ENCODE peak calls at places on chromosomes 13 and 19, in seven cellular contexts. J is CD14-positive monocyte, R is foreskin fibroblast, A is tibial nerve, H is astrocyte of the spinal cord, S is epithelial cell of esophagus, V is stomach. D is an unnamed sample.

GRCh38 chr19:18294467-18294864 is 13.0 kb upstream of the JUND start:
- DNase-seq in J (peak; percentile 75), R (peak; percentile 59), A (no peak), H (no peak), S (peak; percentile 81), V (peak; percentile 66), D (peak; percentile 51)

GRCh38 chr19:29942404-29943261 is 594 bp downstream of the URI1 start:
- DNase-seq in J (no peak), R (peak; percentile 21), A (no peak), H (peak; percentile 25), S (peak; percentile 64), V (peak; percentile 71), D (peak; percentile 75)

GRCh38 chr13:98325724-98326123 is 148.7 kb upstream of the RNF113B start:
- DNase-seq in J (no peak), R (no peak), A (no peak), H (no peak), S (no peak), V (no peak), D (no peak)

GRCh38 chr19:40525234-40526051 is 51.2 kb upstream of the SHKBP1 start:
- DNase-seq in J (no peak), R (no peak), A (no peak), H (no peak), S (no peak), V (no peak), D (no peak)

GRCh38 chr19:52662631-52663030 is 24.5 kb upstream of the ZNF83 start:
- DNase-seq in J (no peak), R (peak; percentile 20), A (no peak), H (no peak), S (peak; percentile 87), V (no peak), D (no peak)

GRCh38 chr19:41945135-41945766 is 13.9 kb downstream of the RABAC1 start:
- DNase-seq in J (peak; percentile 62), R (no peak), A (no peak), H (no peak), S (no peak), V (peak; percentile 61), D (no peak)

GRCh38 chr19:41597600-41598041 is 21.7 kb downstream of the CEACAM21 start:
- DNase-seq in J (peak; percentile 74), R (peak; percentile 79), A (peak; percentile 61), H (peak; percentile 49), S (peak; percentile 72), V (peak; percentile 72), D (peak; percentile 75)

GRCh38 chr13:28636677-28637317 is 22.1 kb upstream of the POMP start:
- DNase-seq in J (peak; percentile 72), R (peak; percentile 88), A (no peak), H (peak; percentile 69), S (peak; percentile 76), V (peak; percentile 52), D (peak; percentile 53)

GRCh38 chr13:38824342-38824741 is 137.5 kb downstream of the FREM2 start:
- DNase-seq in J (no peak), R (no peak), A (no peak), H (no peak), S (peak; percentile 30), V (no peak), D (no peak)

GRCh38 chr13:44759723-44760360 is 183.7 kb upstream of the TSC22D1 start:
- DNase-seq in J (no peak), R (peak; percentile 27), A (no peak), H (peak; percentile 50), S (peak; percentile 83), V (peak; percentile 84), D (no peak)

GRCh38 chr19:48881741-48882657 is 9.8 kb downstream of the PPP1R15A start:
- DNase-seq in J (no peak), R (peak; percentile 65), A (no peak), H (no peak), S (peak; percentile 40), V (no peak), D (no peak)

GRCh38 chr13:90918551-90918950 is 428.9 kb upstream of the MIR17HG start:
- DNase-seq in J (no peak), R (no peak), A (no peak), H (peak; percentile 79), S (peak; percentile 65), V (no peak), D (no peak)

GRCh38 chr19:13883665-13884064 is 6.7 kb downstream of the NANOS3 start:
- DNase-seq in J (no peak), R (peak; percentile 25), A (no peak), H (no peak), S (no peak), V (no peak), D (no peak)
- TF ChIP-seq CTCF in J (no peak), R (no peak), A (no peak), H (peak; percentile 34), S (peak; percentile 25), V (no peak), D (peak; percentile 28)

GRCh38 chr19:35330475-35330874 is 1.5 kb downstream of the CD22 start:
- DNase-seq in J (no peak), R (no peak), A (no peak), H (no peak), S (no peak), V (no peak), D (no peak)

GRCh38 chr19:35329323-35329722 is 336 bp downstream of the CD22 start:
- DNase-seq in J (no peak), R (no peak), A (no peak), H (no peak), S (no peak), V (no peak), D (no peak)

GRCh38 chr19:35334064-35334753 is 5.2 kb downstream of the CD22 start:
- DNase-seq in J (no peak), R (no peak), A (no peak), H (no peak), S (no peak), V (no peak), D (no peak)

GRCh38 chr19:35331551-35332214 is 2.7 kb downstream of the CD22 start:
- DNase-seq in J (no peak), R (no peak), A (no peak), H (no peak), S (no peak), V (no peak), D (no peak)

GRCh38 chr19:35332817-35333216 is 3.8 kb downstream of the CD22 start:
- DNase-seq in J (no peak), R (no peak), A (no peak), H (no peak), S (no peak), V (no peak), D (no peak)
- TF ChIP-seq CTCF in J (no peak), R (no peak), A (no peak), H (no peak), S (no peak), V (no peak), D (no peak)

DNA sequence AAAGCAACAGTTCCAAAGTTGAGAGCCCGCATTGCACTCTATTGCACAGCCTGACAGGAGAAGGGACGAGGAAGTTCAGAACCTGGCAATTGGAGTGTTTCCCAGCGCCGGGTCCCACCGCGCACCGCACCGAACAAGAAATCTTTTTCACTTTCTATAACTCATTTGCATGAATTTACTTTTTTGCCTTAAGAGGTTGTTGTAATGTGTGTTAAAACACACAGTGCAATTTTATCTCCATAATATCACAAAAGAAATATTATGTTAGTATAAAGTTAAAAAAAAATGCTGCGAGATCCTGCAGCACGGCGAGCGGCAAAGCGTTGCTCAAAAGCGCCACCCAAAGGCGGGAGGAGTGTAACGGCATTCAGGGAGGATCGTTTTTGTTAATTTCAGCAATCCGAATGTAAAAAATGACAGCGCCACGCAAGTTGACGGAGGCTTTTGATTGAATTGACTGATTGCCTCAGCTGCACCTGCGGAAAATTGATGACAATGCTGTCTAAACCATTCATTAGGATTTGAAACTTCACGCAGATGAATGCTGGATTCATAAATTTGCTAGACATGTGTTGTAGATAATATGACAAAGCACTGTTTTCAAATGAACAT is 303.6 kb upstream of the ZNF507 start:
- DNase-seq in J (no peak), R (peak; percentile 16), A (no peak), H (peak; percentile 29), S (peak; percentile 2), V (no peak), D (peak; percentile 76)
- TF ChIP-seq CTCF in J (peak; percentile 62), R (peak; percentile 51), A (peak; percentile 56), H (peak; percentile 75), S (peak; percentile 35), V (peak; percentile 56), D (peak; percentile 71)

DNA sequence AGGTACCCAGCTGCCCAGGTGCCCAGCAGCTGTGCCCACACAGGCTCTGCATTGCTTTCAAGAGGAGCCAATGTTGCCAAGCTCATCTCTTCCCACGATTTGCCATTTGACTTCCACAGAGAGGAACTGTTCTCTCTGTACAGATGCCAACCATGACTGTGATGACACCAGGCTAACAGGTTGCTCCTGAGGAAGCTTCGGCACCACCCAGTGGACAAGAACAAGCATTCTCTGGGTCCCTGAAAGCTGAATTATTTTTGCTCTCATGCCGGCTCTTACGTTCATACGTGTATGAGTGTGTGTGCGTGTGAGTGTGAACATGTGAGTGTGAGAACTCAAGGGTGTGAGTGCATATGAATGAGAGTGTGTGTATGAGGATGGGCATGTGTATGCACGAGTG is 535.2 kb downstream of the LIG4 start:
- DNase-seq in J (no peak), R (no peak), A (no peak), H (peak; percentile 3), S (no peak), V (no peak), D (no peak)
- TF ChIP-seq CTCF in J (no peak), R (no peak), A (no peak), H (no peak), S (no peak), V (no peak), D (no peak)

DNA sequence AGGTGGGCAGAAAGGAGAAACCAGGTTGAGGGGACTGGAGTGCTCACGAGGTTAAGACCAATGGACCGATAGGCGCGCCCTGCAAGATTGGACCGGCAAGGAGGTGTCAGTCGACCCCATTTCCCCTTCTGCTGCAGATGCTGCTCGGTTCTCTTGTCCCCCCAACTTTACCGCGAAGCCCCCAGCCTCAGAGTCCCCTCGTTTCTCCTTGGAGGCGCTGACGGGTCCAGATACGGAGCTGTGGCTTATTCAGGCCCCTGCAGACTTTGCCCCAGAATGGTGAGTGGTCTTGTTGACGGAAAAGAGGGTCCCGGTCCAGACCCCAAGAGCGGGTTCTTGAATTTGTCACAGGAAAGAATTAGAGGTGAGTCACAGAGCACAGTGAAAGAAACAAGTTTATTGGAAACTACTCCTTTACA is 522 bp downstream of the POLR1G start:
- DNase-seq in J (no peak), R (no peak), A (no peak), H (no peak), S (no peak), V (no peak), D (no peak)
- TF ChIP-seq CTCF in J (no peak), R (no peak), A (no peak), H (no peak), S (no peak), V (no peak), D (no peak)

GRCh38 chr19:35740423-35741215 is 1.6 kb downstream of the IGFLR1 start:
- DNase-seq in J (peak; percentile 94), R (peak; percentile 99), A (peak; percentile 97), H (peak; percentile 97), S (peak; percentile 97), V (peak; percentile 98), D (peak; percentile 99)
- TF ChIP-seq CTCF in J (peak; percentile 18), R (peak; percentile 12), A (no peak), H (peak; percentile 21), S (peak; percentile 28), V (peak; percentile 9), D (peak; percentile 11)

GRCh38 chr13:30804474-30804873 is 69.1 kb downstream of the ALOX5AP start:
- DNase-seq in J (no peak), R (no peak), A (no peak), H (no peak), S (no peak), V (no peak), D (peak; percentile 43)
- TF ChIP-seq CTCF in J (no peak), R (peak; percentile 21), A (no peak), H (peak; percentile 38), S (no peak), V (no peak), D (peak; percentile 37)

D was measured in glutamatergic neuron.